ENCODE peak calls at places on chromosome 7, in five cellular contexts. E is activated gamma-delta T cell; L is activated naive CD8-positive, alpha-beta T cell treated with anti-CD3 and anti-CD28 coated beads for 36 hours; F is colonic mucosa; S is effector memory CD4-positive, alpha-beta T cell. D is an unnamed sample.

GRCh38 chr7:147279951-147280350 is 1163.3 kb downstream of the CNTNAP2 start:
- DNase-seq in E (no peak), L (no peak), F (no peak), S (no peak), D (no peak)

GRCh38 chr7:28078036-28078901 is 102.3 kb downstream of the JAZF1 start:
- DNase-seq in E (no peak), L (peak), F (peak), S (no peak), D (no peak)

GRCh38 chr7:38862666-38863065 is 46.3 kb downstream of the VPS41 start:
- DNase-seq in E (no peak), L (no peak), F (no peak), S (no peak), D (no peak)

GRCh38 chr7:65509368-65510186 is 135.9 kb downstream of the ZNF92 start:
- DNase-seq in E (no peak), L (no peak), F (no peak), S (peak), D (no peak)

GRCh38 chr7:159128767-159129166 is 15.9 kb downstream of the VIPR2 start:
- DNase-seq in E (no peak), L (no peak), F (no peak), S (no peak), D (no peak)

GRCh38 chr7:13829914-13830603 is 159.4 kb downstream of the ETV1 start:
- DNase-seq in E (no peak), L (no peak), F (no peak), S (no peak), D (peak)

GRCh38 chr7:108815815-108816214 is 246.1 kb downstream of the DNAJB9 start:
- DNase-seq in E (no peak), L (no peak), F (no peak), S (no peak), D (no peak)

GRCh38 chr7:44101966-44102845 is 1.9 kb upstream of the AEBP1 start:
- DNase-seq in E (no peak), L (no peak), F (no peak), S (no peak), D (peak)

GRCh38 chr7:64869121-64869725 is 33.9 kb upstream of the ZNF273 start:
- DNase-seq in E (no peak), L (no peak), F (peak), S (no peak), D (no peak)

GRCh38 chr7:158527495-158527894 is 60.1 kb downstream of the PTPRN2 start:
- DNase-seq in E (no peak), L (no peak), F (no peak), S (no peak), D (no peak)

GRCh38 chr7:41977165-41977651 is 259.8 kb downstream of the GLI3 start:
- DNase-seq in E (no peak), L (no peak), F (no peak), S (no peak), D (no peak)

GRCh38 chr7:138205614-138206150 is 129.4 kb downstream of the AKR1D1 start:
- DNase-seq in E (no peak), L (no peak), F (no peak), S (no peak), D (no peak)

GRCh38 chr7:103148131-103148993 is 537 bp downstream of the NAPEPLD start:
- DNase-seq in E (no peak), L (no peak), F (peak), S (no peak), D (no peak)

GRCh38 chr7:105769951-105770628 is 106.3 kb downstream of the ATXN7L1 start:
- DNase-seq in E (no peak), L (no peak), F (no peak), S (no peak), D (no peak)

GRCh38 chr7:122488241-122488640 is 183.7 kb upstream of the FEZF1 start:
- DNase-seq in E (no peak), L (no peak), F (no peak), S (no peak), D (no peak)

GRCh38 chr7:103447073-103447960 is 1.3 kb upstream of the SLC26A5 start:
- DNase-seq in E (no peak), L (peak), F (peak), S (no peak), D (peak)

GRCh38 chr7:25656581-25657026 is 428.3 kb upstream of the NPVF start:
- DNase-seq in E (no peak), L (no peak), F (no peak), S (no peak), D (peak)